ENCODE peak calls at places on chromosomes 5 and 9, in five cellular contexts. D is LoVo, P is NCI-H1417, S is adipocyte, Y is EL. B is an unnamed sample.
A peak's percentile ranks its signal among the peaks of the same experiment; 100 is the strongest.

GRCh38 chr9:37119360-37119759 is 1.0 kb upstream of the ZCCHC7 start:
- DNase-seq in S (no peak), D (no peak), Y (no peak), P (no peak), B (no peak)

GRCh38 chr5:78547171-78547570 is 101.4 kb downstream of the LHFPL2 start:
- DNase-seq in P (no peak), S (no peak), D (no peak), Y (peak; percentile 26), B (no peak)

GRCh38 chr5:148841519-148841918 is 15.1 kb downstream of the ADRB2 start:
- DNase-seq in S (no peak), P (no peak), Y (no peak), D (no peak), B (no peak)

GRCh38 chr5:80268916-80269315 is 13.1 kb upstream of the SERINC5 start:
- DNase-seq in Y (no peak), P (no peak), S (no peak), D (no peak), B (no peak)

GRCh38 chr5:27788184-27788583 is 749.8 kb upstream of the CDH9 start:
- DNase-seq in Y (no peak), D (no peak), P (no peak), S (no peak), B (no peak)

GRCh38 chr5:43210570-43210969 is 18.5 kb downstream of the NIM1K start:
- DNase-seq in Y (no peak), D (no peak), S (no peak), P (no peak), B (no peak)

GRCh38 chr5:169667896-169668674 is 31.0 kb downstream of the DOCK2 start:
- DNase-seq in P (no peak), D (no peak), Y (peak; percentile 48), S (peak; percentile 23), B (peak; percentile 65)

GRCh38 chr9:136570916-136571315 is 25.1 kb upstream of the NOTCH1 start:
- DNase-seq in S (no peak), P (no peak), D (no peak), Y (no peak), B (no peak)

GRCh38 chr5:93117753-93118531 is 463.1 kb downstream of the NR2F1-AS1 start:
- DNase-seq in D (no peak), P (no peak), S (peak; percentile 22), Y (peak; percentile 25), B (peak; percentile 38)

GRCh38 chr5:119966028-119966427 is 336.7 kb downstream of the FAM170A start:
- DNase-seq in P (no peak), Y (no peak), D (no peak), S (peak; percentile 21), B (no peak)

GRCh38 chr9:76032652-76033373 is 142.3 kb downstream of the PCSK5 start:
- DNase-seq in Y (no peak), S (peak; percentile 11), D (no peak), P (no peak), B (no peak)

GRCh38 chr5:143454936-143455516 is 51.5 kb upstream of the NR3C1 start:
- DNase-seq in Y (no peak), S (no peak), D (no peak), P (no peak), B (no peak)

GRCh38 chr5:75566710-75567309 is 44.4 kb upstream of the ANKDD1B start:
- DNase-seq in S (peak; percentile 95), D (peak; percentile 86), Y (peak; percentile 90), P (no peak), B (peak; percentile 88)

GRCh38 chr5:59042201-59042600 is 459.3 kb downstream of the RAB3C start:
- DNase-seq in P (no peak), S (peak; percentile 26), Y (peak; percentile 60), D (peak; percentile 21), B (peak; percentile 82)

GRCh38 chr5:130400091-130400490 is 495.8 kb downstream of the CHSY3 start:
- DNase-seq in S (peak; percentile 83), Y (peak; percentile 9), P (no peak), D (no peak), B (peak; percentile 14)

GRCh38 chr5:173733831-173734491 is 117.5 kb upstream of the BOD1 start:
- DNase-seq in D (no peak), S (no peak), Y (no peak), P (no peak), B (no peak)

GRCh38 chr9:68844623-68845612 is 139.9 kb downstream of the PIP5K1B start:
- DNase-seq in P (peak; percentile 27), S (peak; percentile 32), D (no peak), Y (peak; percentile 15), B (peak; percentile 14)

GRCh38 chr5:147208134-147208533 is 26.7 kb upstream of the STK32A start:
- DNase-seq in Y (no peak), S (peak; percentile 11), D (no peak), P (no peak), B (peak; percentile 35)

GRCh38 chr5:11171236-11171635 is 410.2 kb upstream of the DAP start:
- DNase-seq in Y (no peak), P (no peak), S (no peak), D (no peak), B (no peak)

GRCh38 chr5:157679801-157680200 is 8.5 kb downstream of the C5orf52 start:
- DNase-seq in Y (no peak), S (no peak), P (no peak), D (no peak), B (no peak)

GRCh38 chr5:178351221-178351825 is 118.7 kb upstream of the PHYKPL start:
- DNase-seq in S (no peak), Y (no peak), P (no peak), D (no peak), B (no peak)

GRCh38 chr5:115575167-115576070 is 26.9 kb downstream of the TICAM2 start:
- DNase-seq in P (no peak), S (no peak), Y (peak; percentile 81), D (no peak), B (peak; percentile 84)

GRCh38 chr9:93582115-93582514 is 5.7 kb downstream of the PHF2 start:
- DNase-seq in P (peak; percentile 41), Y (no peak), S (no peak), D (no peak), B (no peak)

GRCh38 chr9:129610473-129611301 is 10.2 kb downstream of the C9orf50 start:
- DNase-seq in P (peak; percentile 31), D (peak; percentile 70), Y (peak; percentile 70), S (peak; percentile 89), B (peak; percentile 63)

GRCh38 chr5:63963080-63963735 is 963 bp upstream of the HTR1A start:
- DNase-seq in S (peak; percentile 77), D (peak; percentile 68), Y (peak; percentile 53), P (peak; percentile 81), B (peak; percentile 44)

GRCh38 chr5:36230151-36230788 is 11.5 kb downstream of the NADK2 start:
- DNase-seq in P (no peak), D (no peak), S (no peak), Y (no peak), B (no peak)

GRCh38 chr5:50415912-50416311 is 25.2 kb downstream of the EMB start:
- DNase-seq in P (no peak), D (no peak), S (no peak), Y (no peak), B (no peak)